ENCODE peak calls at places on chromosomes 7 and 10, in four cellular contexts. T is MM.1S, Q is HepG2, A is HCT116. H is an unnamed sample.

GRCh38 chr7:145064114-145064513 is 228.3 kb upstream of the TPK1 start:
- DNase-seq in T (no peak), Q (no peak), A (no peak), H (no peak)

GRCh38 chr7:73735526-73735905 is 3.1 kb downstream of the ABHD11 start:
- DNase-seq in T (no peak), Q (no peak), A (no peak), H (no peak)

GRCh38 chr7:81150951-81151361 is 232.1 kb upstream of the SEMA3C start:
- DNase-seq in T (no peak), Q (peak; percentile 25), A (no peak), H (peak; percentile 22)

GRCh38 chr7:117230276-117231046 is 92.4 kb downstream of the WNT2 start:
- DNase-seq in T (no peak), Q (no peak), A (no peak), H (no peak)

GRCh38 chr10:91592282-91593020 is 40.4 kb downstream of the PPP1R3C start:
- DNase-seq in T (no peak), Q (no peak), A (no peak), H (no peak)

GRCh38 chr7:151389096-151389767 is 20.6 kb downstream of the WDR86 start:
- DNase-seq in T (no peak), Q (no peak), A (no peak), H (no peak)

GRCh38 chr7:151697515-151697895 is 177.8 kb upstream of the RHEB start:
- DNase-seq in T (no peak), Q (no peak), A (no peak), H (no peak)

GRCh38 chr10:95864906-95865813 is 42.6 kb upstream of the CC2D2B start:
- DNase-seq in T (peak; percentile 66), Q (peak; percentile 76), A (peak; percentile 48), H (peak; percentile 85)

GRCh38 chr7:116863168-116863670 is 832 bp downstream of the CAPZA2 start:
- DNase-seq in T (no peak), Q (peak; percentile 19), A (no peak), H (peak; percentile 65)

GRCh38 chr7:3673524-3673923 is 372.5 kb downstream of the SDK1 start:
- DNase-seq in T (peak; percentile 19), Q (peak; percentile 23), A (no peak), H (peak; percentile 76)

GRCh38 chr7:151411551-151411950 is 1.7 kb upstream of the WDR86 start:
- DNase-seq in T (no peak), Q (no peak), A (no peak), H (no peak)

GRCh38 chr10:124081547-124082140 is 11.8 kb downstream of the CHST15 start:
- DNase-seq in T (no peak), Q (no peak), A (no peak), H (no peak)

GRCh38 chr7:119472398-119473038 is 800.5 kb upstream of the KCND2 start:
- DNase-seq in T (no peak), Q (no peak), A (no peak), H (peak; percentile 5)

GRCh38 chr10:71573562-71574300 is 145.8 kb downstream of the C10orf105 start:
- DNase-seq in T (no peak), Q (no peak), A (no peak), H (no peak)

GRCh38 chr7:79453266-79453557 is 255 bp downstream of the MAGI2 start:
- DNase-seq in T (no peak), Q (no peak), A (no peak), H (no peak)

GRCh38 chr10:24561453-24561852 is 162.2 kb downstream of the ARHGAP21 start:
- DNase-seq in T (no peak), Q (no peak), A (no peak), H (no peak)

GRCh38 chr10:72353028-72353962 is 1.4 kb downstream of the DNAJB12 start:
- DNase-seq in T (no peak), Q (no peak), A (no peak), H (peak; percentile 67)

GRCh38 chr7:123319911-123320310 is 120.1 kb upstream of the SLC13A1 start:
- DNase-seq in T (no peak), Q (no peak), A (no peak), H (no peak)

GRCh38 chr10:77939561-77940001 is 13.0 kb upstream of the DLG5 start:
- DNase-seq in T (no peak), Q (no peak), A (no peak), H (peak; percentile 71)

GRCh38 chr10:48466611-48467240 is 138.1 kb downstream of the ARHGAP22 start:
- DNase-seq in T (no peak), Q (no peak), A (no peak), H (peak; percentile 43)

GRCh38 chr10:110443239-110444008 is 54.3 kb upstream of the DUSP5 start:
- DNase-seq in T (no peak), Q (no peak), A (no peak), H (no peak)

GRCh38 chr10:6171891-6172354 is 30.8 kb upstream of the PFKFB3 start:
- DNase-seq in T (no peak), Q (no peak), A (no peak), H (no peak)

GRCh38 chr7:147406521-147407115 is 1183.9 kb upstream of the C7orf33 start:
- DNase-seq in T (no peak), Q (no peak), A (no peak), H (no peak)

GRCh38 chr10:55374060-55374459 is 573.0 kb upstream of the PCDH15 start:
- DNase-seq in T (no peak), Q (peak; percentile 1), A (no peak), H (no peak)

GRCh38 chr10:15725603-15726002 is 5.9 kb upstream of the ITGA8 start:
- DNase-seq in T (peak; percentile 72), Q (peak; percentile 39), A (peak; percentile 27), H (peak; percentile 78)

GRCh38 chr10:102312683-102313082 is 67.4 kb downstream of the GBF1 start:
- DNase-seq in T (no peak), Q (no peak), A (no peak), H (no peak)

GRCh38 chr10:22444219-22444788 is 99.0 kb downstream of the SPAG6 start:
- DNase-seq in T (no peak), Q (no peak), A (no peak), H (no peak)

GRCh38 chr7:120273476-120273975 is 551 bp downstream of the KCND2 start:
- DNase-seq in T (peak; percentile 92), Q (peak; percentile 0), A (no peak), H (peak; percentile 71)

GRCh38 chr7:137484326-137484725 is 140.8 kb upstream of the PTN start:
- DNase-seq in T (no peak), Q (no peak), A (no peak), H (no peak)

GRCh38 chr7:73451780-73452398 is 18.3 kb downstream of the FZD9 start:
- DNase-seq in T (peak; percentile 40), Q (peak; percentile 57), A (peak; percentile 39), H (peak; percentile 60)

GRCh38 chr7:80134536-80135305 is at the start of gene GNAI1:
- DNase-seq in T (peak; percentile 67), Q (peak; percentile 27), A (peak; percentile 60), H (peak; percentile 85)

GRCh38 chr7:132292803-132293202 is 283.5 kb downstream of the PLXNA4 start:
- DNase-seq in T (no peak), Q (peak; percentile 50), A (no peak), H (no peak)

GRCh38 chr10:89789188-89789587 is 87.8 kb downstream of the KIF20B start:
- DNase-seq in T (no peak), Q (no peak), A (no peak), H (no peak)

GRCh38 chr7:26329520-26330269 is 38.0 kb downstream of the SNX10 start:
- DNase-seq in T (no peak), Q (no peak), A (no peak), H (no peak)
- H3K4me2 ChIP-seq in T (no peak overlapping the region), Q (no peak overlapping the region), A (no peak overlapping the region), H (no peak overlapping the region)

DNA sequence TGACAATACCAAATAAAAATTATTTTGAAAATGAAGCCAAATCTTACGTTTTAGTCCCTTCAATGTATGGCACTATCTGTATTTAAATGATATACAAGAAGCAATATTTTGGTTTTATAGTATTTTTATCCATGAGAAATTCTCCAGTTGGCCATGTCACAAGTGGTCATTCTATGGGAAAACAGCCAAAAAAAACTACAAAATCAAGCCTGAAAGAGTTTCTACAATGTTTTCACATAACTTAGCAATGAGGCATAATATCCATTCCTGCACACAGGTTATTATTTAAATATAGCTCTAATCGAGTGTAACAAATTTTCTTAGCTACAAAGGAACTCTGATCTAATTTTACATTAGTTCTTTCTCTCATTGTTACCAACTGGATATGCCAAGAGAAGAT is 5.4 kb downstream of the RAB11FIP2 start:
- DNase-seq in T (no peak), Q (no peak), A (no peak), H (no peak)
- H3K4me1 ChIP-seq in T (peaks cover 8% of the 10 kb centered on the region), Q (peaks cover 14% of the 10 kb centered on the region), A (peaks cover 11% of the 10 kb centered on the region), H (no peaks in the 10 kb centered on the region)

GRCh38 chr7:128692623-128693270 is 20.7 kb downstream of the GARIN1A start:
- DNase-seq in T (no peak), Q (no peak), A (no peak), H (no peak)
- H3K4me2 ChIP-seq in T (no peak overlapping the region), Q (no peak overlapping the region), A (no peak overlapping the region), H (no peak overlapping the region)

GRCh38 chr7:44630791-44631457 is 24.5 kb downstream of the OGDH start:
- DNase-seq in T (no peak), Q (no peak), A (no peak), H (no peak)

GRCh38 chr7:44634187-44634838 is 27.9 kb downstream of the OGDH start:
- DNase-seq in T (no peak), Q (peak; percentile 25), A (no peak), H (no peak)

GRCh38 chr7:44631458-44632115 is 25.2 kb downstream of the OGDH start:
- DNase-seq in T (peak; percentile 78), Q (no peak), A (no peak), H (no peak)

GRCh38 chr7:44633254-44634186 is 27.1 kb downstream of the OGDH start:
- DNase-seq in T (peak; percentile 87), Q (no peak), A (no peak), H (no peak)

GRCh38 chr7:44632196-44632595 is 25.8 kb downstream of the OGDH start:
- DNase-seq in T (no peak), Q (no peak), A (no peak), H (no peak)
- H3K4me1 ChIP-seq in T (peaks cover 87% of the 10 kb centered on the region), Q (peaks cover 28% of the 10 kb centered on the region), A (peaks cover 38% of the 10 kb centered on the region), H (no peaks in the 10 kb centered on the region)

GRCh38 chr7:699260-700170 is 27.0 kb upstream of the DNAAF5 start:
- DNase-seq in T (no peak), Q (no peak), A (no peak), H (no peak)
- H3K4me2 ChIP-seq in T (no peak overlapping the region), Q (no peak overlapping the region), A (no peak overlapping the region), H (no peak overlapping the region)

DNA sequence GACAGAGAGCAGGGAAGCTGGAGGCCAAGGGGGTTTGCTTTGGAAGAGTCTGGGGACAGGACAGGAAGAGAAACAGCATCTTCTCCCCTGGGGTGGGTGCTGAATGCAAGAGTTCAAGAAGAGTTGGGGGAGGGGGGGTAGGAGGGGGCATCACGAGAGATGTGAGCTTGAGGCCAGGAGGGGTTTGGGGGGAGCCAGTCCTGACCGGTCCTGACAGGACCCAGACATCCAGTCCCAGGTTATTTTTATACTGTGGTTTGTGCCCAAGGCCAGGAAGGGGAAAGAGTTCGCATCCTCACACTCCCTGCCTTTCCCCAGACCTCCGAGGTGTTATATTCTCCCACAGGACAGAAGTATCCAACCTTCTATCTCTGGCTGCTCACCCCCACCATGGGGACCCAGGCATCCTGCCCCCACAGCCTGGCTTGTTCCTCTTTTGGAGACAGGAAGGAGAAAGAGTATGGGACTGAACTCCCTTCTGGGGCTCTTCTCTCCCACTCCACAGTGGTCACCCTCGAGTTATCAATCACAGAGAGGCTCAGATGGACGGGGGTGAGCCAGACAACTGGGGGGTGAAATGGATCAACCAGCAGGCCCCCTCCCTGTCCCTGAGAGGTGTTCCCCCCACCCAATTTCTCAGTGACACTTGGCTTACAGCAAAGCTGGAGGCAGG is 2.8 kb downstream of the TSC22D4 start:
- DNase-seq in T (no peak), Q (no peak), A (no peak), H (no peak)
- H3K4me1 ChIP-seq in T (peaks cover 8% of the 10 kb centered on the region), Q (peaks cover 14% of the 10 kb centered on the region), A (peaks cover 30% of the 10 kb centered on the region), H (peaks cover 2% of the 10 kb centered on the region)